ENCODE peak calls at places on chromosomes 3 and 15, in nine cellular contexts. H, I, K, L, P, N, F, S and J are unnamed samples.

GRCh38 chr3:188470508-188471130 is 316.7 kb downstream of the LPP start:
- DNase-seq in F (no peak), P (no peak), L (no peak), I (no peak), S (no peak), H (no peak), N (no peak), K (no peak), J (no peak)

GRCh38 chr3:175270199-175270837 is 411.2 kb downstream of the NAALADL2 start:
- DNase-seq in N (no peak), H (no peak), L (no peak), F (no peak), P (peak; percentile 6), S (no peak), I (peak; percentile 6), K (no peak), J (no peak)

GRCh38 chr3:150663461-150663860 is 40.3 kb downstream of the ERICH6 start:
- DNase-seq in K (no peak), N (no peak), F (no peak), I (no peak), L (no peak), S (no peak), P (no peak), H (no peak), J (no peak)

GRCh38 chr3:20173844-20174410 is 12.1 kb downstream of the SGO1 start:
- DNase-seq in K (no peak), F (no peak), N (no peak), P (no peak), H (no peak), S (no peak), L (no peak), I (no peak), J (no peak)

GRCh38 chr3:124965413-124965812 is 30.9 kb upstream of the MUC13 start:
- DNase-seq in F (no peak), P (no peak), I (no peak), N (no peak), H (no peak), L (no peak), S (no peak), K (no peak), J (no peak)

GRCh38 chr3:136838641-136839555 is 20.0 kb downstream of the SLC35G2 start:
- DNase-seq in P (no peak), K (no peak), H (no peak), F (no peak), L (no peak), N (no peak), S (no peak), I (no peak), J (no peak)

GRCh38 chr3:150739877-150740645 is 22.9 kb downstream of the SIAH2 start:
- DNase-seq in N (no peak), P (no peak), F (no peak), I (no peak), S (no peak), K (no peak), H (no peak), L (no peak), J (no peak)

GRCh38 chr15:73941871-73942635 is 15.8 kb downstream of the LOXL1 start:
- DNase-seq in H (no peak), S (no peak), F (no peak), N (no peak), P (no peak), L (no peak), I (peak; percentile 30), K (no peak), J (no peak)

GRCh38 chr15:58247803-58248503 is 109.8 kb downstream of the AQP9 start:
- DNase-seq in L (no peak), P (no peak), K (no peak), I (no peak), N (no peak), S (no peak), F (no peak), H (no peak), J (no peak)

GRCh38 chr3:129890125-129890524 is 3.4 kb downstream of the TMCC1 start:
- DNase-seq in L (peak; percentile 10), F (no peak), I (no peak), K (no peak), H (no peak), P (no peak), N (no peak), S (no peak), J (no peak)

GRCh38 chr15:46710561-46710960 is 1006.7 kb upstream of the SEMA6D start:
- DNase-seq in I (no peak), K (no peak), N (no peak), L (no peak), H (no peak), P (no peak), F (no peak), S (no peak), J (no peak)

GRCh38 chr3:136932978-136933812 is 24.6 kb upstream of the IL20RB start:
- DNase-seq in K (no peak), N (no peak), S (no peak), H (no peak), F (no peak), L (no peak), P (no peak), I (no peak), J (no peak)

GRCh38 chr15:69666441-69666882 is 213.8 kb downstream of the RPLP1 start:
- DNase-seq in L (no peak), H (no peak), N (no peak), F (no peak), K (peak; percentile 51), S (no peak), P (no peak), I (no peak), J (no peak)

GRCh38 chr15:79981861-79982455 is 11.0 kb upstream of the BCL2A1 start:
- DNase-seq in S (no peak), N (no peak), P (no peak), L (no peak), I (no peak), K (no peak), F (peak; percentile 56), H (no peak), J (no peak)

GRCh38 chr3:175304437-175304836 is 445.3 kb downstream of the NAALADL2 start:
- DNase-seq in N (no peak), H (no peak), S (no peak), L (peak; percentile 5), F (no peak), P (no peak), K (no peak), I (no peak), J (no peak)

GRCh38 chr3:45026038-45026437 is at the start of gene CLEC3B:
- DNase-seq in S (no peak), N (no peak), P (no peak), L (no peak), H (no peak), K (no peak), I (no peak), F (no peak), J (no peak)

GRCh38 chr3:156664285-156665178 is 9.9 kb upstream of the TIPARP start:
- DNase-seq in I (no peak), F (no peak), K (no peak), S (no peak), N (no peak), L (no peak), P (no peak), H (no peak), J (no peak)

GRCh38 chr15:74199293-74199645 is 3.3 kb downstream of the STRA6 start:
- DNase-seq in L (no peak), S (no peak), F (no peak), K (no peak), I (no peak), H (no peak), N (no peak), P (no peak), J (no peak)

GRCh38 chr3:113092746-113093145 is 102.0 kb downstream of the GTPBP8 start:
- DNase-seq in L (no peak), F (no peak), I (no peak), P (no peak), K (no peak), H (no peak), S (no peak), N (no peak), J (no peak)

GRCh38 chr15:55714064-55714463 is 28.9 kb downstream of the PRTG start:
- DNase-seq in N (no peak), S (no peak), F (no peak), I (no peak), K (no peak), H (no peak), P (no peak), L (no peak), J (no peak)